ENCODE peak calls at places on chromosomes 16 and 17, in ten cellular contexts. One of them, this sample, is unnamed.
A peak's percentile ranks its signal among the peaks of the same experiment; 100 is the strongest.

GRCh38 chr17:10620823-10621222 is 36.3 kb downstream of the MYH3 start:
- DNase-seq in activated T-helper 1 cell treated with Interleukin-2 at 50 U/mL for 16 hours: no peak
- DNase-seq in stimulated activated CD8-positive, alpha-beta memory T cell treated with anti-CD3 and anti-CD28 coated beads, Interleukin-12 subunit alpha, Interleukin-12 subunit beta, amount 100 ng/mL, for 4 hours: no peak
- DNase-seq in A673: no peak
- DNase-seq in NCI-H2171 treated with DMSO at 0.1 percent for 48 hours: no peak
- DNase-seq in putamen: no peak
- DNase-seq in ACHN: peak; percentile 49
- DNase-seq in EL: no peak
- DNase-seq in cardiac muscle cell: no peak
- DNase-seq in H54: no peak
- DNase-seq in this sample: no peak

GRCh38 chr16:14026572-14026971 is 44.5 kb upstream of the MRTFB start:
- DNase-seq in A673: no peak
- DNase-seq in EL: no peak
- DNase-seq in activated T-helper 1 cell treated with Interleukin-2 at 50 U/mL for 16 hours: no peak
- DNase-seq in putamen: no peak
- DNase-seq in H54: no peak
- DNase-seq in cardiac muscle cell: no peak
- DNase-seq in stimulated activated CD8-positive, alpha-beta memory T cell treated with anti-CD3 and anti-CD28 coated beads, Interleukin-12 subunit alpha, Interleukin-12 subunit beta, amount 100 ng/mL, for 4 hours: no peak
- DNase-seq in ACHN: no peak
- DNase-seq in NCI-H2171 treated with DMSO at 0.1 percent for 48 hours: no peak
- DNase-seq in this sample: no peak

GRCh38 chr17:9028632-9029570 is 7.6 kb downstream of the NTN1 start:
- DNase-seq in ACHN: no peak
- DNase-seq in NCI-H2171 treated with DMSO at 0.1 percent for 48 hours: no peak
- DNase-seq in putamen: no peak
- DNase-seq in cardiac muscle cell: no peak
- DNase-seq in A673: no peak
- DNase-seq in activated T-helper 1 cell treated with Interleukin-2 at 50 U/mL for 16 hours: no peak
- DNase-seq in stimulated activated CD8-positive, alpha-beta memory T cell treated with anti-CD3 and anti-CD28 coated beads, Interleukin-12 subunit alpha, Interleukin-12 subunit beta, amount 100 ng/mL, for 4 hours: no peak
- DNase-seq in EL: no peak
- DNase-seq in H54: no peak
- DNase-seq in this sample: no peak

GRCh38 chr17:10463402-10463801 is 6.0 kb downstream of the MYH4 start:
- DNase-seq in putamen: no peak
- DNase-seq in cardiac muscle cell: no peak
- DNase-seq in EL: no peak
- DNase-seq in stimulated activated CD8-positive, alpha-beta memory T cell treated with anti-CD3 and anti-CD28 coated beads, Interleukin-12 subunit alpha, Interleukin-12 subunit beta, amount 100 ng/mL, for 4 hours: no peak
- DNase-seq in H54: no peak
- DNase-seq in A673: peak; percentile 5
- DNase-seq in ACHN: no peak
- DNase-seq in activated T-helper 1 cell treated with Interleukin-2 at 50 U/mL for 16 hours: no peak
- DNase-seq in NCI-H2171 treated with DMSO at 0.1 percent for 48 hours: no peak
- DNase-seq in this sample: no peak

GRCh38 chr17:38958756-38959155 is 8.4 kb downstream of the FBXO47 start:
- DNase-seq in ACHN: no peak
- DNase-seq in activated T-helper 1 cell treated with Interleukin-2 at 50 U/mL for 16 hours: no peak
- DNase-seq in H54: no peak
- DNase-seq in EL: peak; percentile 79
- DNase-seq in putamen: no peak
- DNase-seq in stimulated activated CD8-positive, alpha-beta memory T cell treated with anti-CD3 and anti-CD28 coated beads, Interleukin-12 subunit alpha, Interleukin-12 subunit beta, amount 100 ng/mL, for 4 hours: no peak
- DNase-seq in A673: no peak
- DNase-seq in NCI-H2171 treated with DMSO at 0.1 percent for 48 hours: no peak
- DNase-seq in cardiac muscle cell: peak; percentile 19
- DNase-seq in this sample: no peak

GRCh38 chr17:83012873-83013778 is 66.3 kb upstream of the METRNL start:
- DNase-seq in ACHN: no peak
- DNase-seq in putamen: no peak
- DNase-seq in EL: peak; percentile 91
- DNase-seq in activated T-helper 1 cell treated with Interleukin-2 at 50 U/mL for 16 hours: no peak
- DNase-seq in NCI-H2171 treated with DMSO at 0.1 percent for 48 hours: no peak
- DNase-seq in cardiac muscle cell: peak; percentile 57
- DNase-seq in A673: no peak
- DNase-seq in stimulated activated CD8-positive, alpha-beta memory T cell treated with anti-CD3 and anti-CD28 coated beads, Interleukin-12 subunit alpha, Interleukin-12 subunit beta, amount 100 ng/mL, for 4 hours: no peak
- DNase-seq in H54: peak; percentile 40
- DNase-seq in this sample: no peak

GRCh38 chr17:28527181-28527681 is 21.1 kb downstream of the FOXN1 start:
- DNase-seq in ACHN: no peak
- DNase-seq in putamen: no peak
- DNase-seq in A673: no peak
- DNase-seq in EL: no peak
- DNase-seq in cardiac muscle cell: no peak
- DNase-seq in stimulated activated CD8-positive, alpha-beta memory T cell treated with anti-CD3 and anti-CD28 coated beads, Interleukin-12 subunit alpha, Interleukin-12 subunit beta, amount 100 ng/mL, for 4 hours: no peak
- DNase-seq in activated T-helper 1 cell treated with Interleukin-2 at 50 U/mL for 16 hours: no peak
- DNase-seq in NCI-H2171 treated with DMSO at 0.1 percent for 48 hours: no peak
- DNase-seq in H54: no peak
- DNase-seq in this sample: no peak

GRCh38 chr16:50316848-50317630 is 50.7 kb downstream of the ADCY7 start:
- DNase-seq in stimulated activated CD8-positive, alpha-beta memory T cell treated with anti-CD3 and anti-CD28 coated beads, Interleukin-12 subunit alpha, Interleukin-12 subunit beta, amount 100 ng/mL, for 4 hours: no peak
- DNase-seq in NCI-H2171 treated with DMSO at 0.1 percent for 48 hours: no peak
- DNase-seq in A673: no peak
- DNase-seq in EL: no peak
- DNase-seq in activated T-helper 1 cell treated with Interleukin-2 at 50 U/mL for 16 hours: no peak
- DNase-seq in cardiac muscle cell: no peak
- DNase-seq in H54: no peak
- DNase-seq in putamen: no peak
- DNase-seq in ACHN: no peak
- DNase-seq in this sample: no peak

GRCh38 chr17:58325976-58326468 is 2.6 kb downstream of the TSPOAP1 start:
- DNase-seq in putamen: no peak
- DNase-seq in NCI-H2171 treated with DMSO at 0.1 percent for 48 hours: no peak
- DNase-seq in A673: no peak
- DNase-seq in H54: peak; percentile 78
- DNase-seq in EL: no peak
- DNase-seq in cardiac muscle cell: no peak
- DNase-seq in activated T-helper 1 cell treated with Interleukin-2 at 50 U/mL for 16 hours: no peak
- DNase-seq in ACHN: no peak
- DNase-seq in stimulated activated CD8-positive, alpha-beta memory T cell treated with anti-CD3 and anti-CD28 coated beads, Interleukin-12 subunit alpha, Interleukin-12 subunit beta, amount 100 ng/mL, for 4 hours: no peak
- DNase-seq in this sample: no peak

GRCh38 chr17:57655564-57655963 is 89.5 kb downstream of the CCDC182 start:
- DNase-seq in NCI-H2171 treated with DMSO at 0.1 percent for 48 hours: no peak
- DNase-seq in stimulated activated CD8-positive, alpha-beta memory T cell treated with anti-CD3 and anti-CD28 coated beads, Interleukin-12 subunit alpha, Interleukin-12 subunit beta, amount 100 ng/mL, for 4 hours: no peak
- DNase-seq in EL: no peak
- DNase-seq in A673: no peak
- DNase-seq in activated T-helper 1 cell treated with Interleukin-2 at 50 U/mL for 16 hours: no peak
- DNase-seq in putamen: no peak
- DNase-seq in ACHN: no peak
- DNase-seq in H54: no peak
- DNase-seq in cardiac muscle cell: no peak
- DNase-seq in this sample: no peak

GRCh38 chr17:14833201-14833773 is 431.8 kb downstream of the PMP22 start:
- DNase-seq in cardiac muscle cell: peak; percentile 69
- DNase-seq in A673: no peak
- DNase-seq in ACHN: no peak
- DNase-seq in H54: no peak
- DNase-seq in NCI-H2171 treated with DMSO at 0.1 percent for 48 hours: no peak
- DNase-seq in putamen: no peak
- DNase-seq in activated T-helper 1 cell treated with Interleukin-2 at 50 U/mL for 16 hours: no peak
- DNase-seq in stimulated activated CD8-positive, alpha-beta memory T cell treated with anti-CD3 and anti-CD28 coated beads, Interleukin-12 subunit alpha, Interleukin-12 subunit beta, amount 100 ng/mL, for 4 hours: no peak
- DNase-seq in EL: peak; percentile 88
- DNase-seq in this sample: no peak

GRCh38 chr17:40224707-40225092 is 5.6 kb downstream of the WIPF2 start:
- DNase-seq in EL: no peak
- DNase-seq in stimulated activated CD8-positive, alpha-beta memory T cell treated with anti-CD3 and anti-CD28 coated beads, Interleukin-12 subunit alpha, Interleukin-12 subunit beta, amount 100 ng/mL, for 4 hours: no peak
- DNase-seq in putamen: peak; percentile 80
- DNase-seq in NCI-H2171 treated with DMSO at 0.1 percent for 48 hours: no peak
- DNase-seq in ACHN: no peak
- DNase-seq in cardiac muscle cell: peak; percentile 83
- DNase-seq in A673: no peak
- DNase-seq in activated T-helper 1 cell treated with Interleukin-2 at 50 U/mL for 16 hours: no peak
- DNase-seq in H54: no peak
- DNase-seq in this sample: no peak

GRCh38 chr17:22277595-22277994 is 585.3 kb downstream of the KCNJ18 start:
- DNase-seq in stimulated activated CD8-positive, alpha-beta memory T cell treated with anti-CD3 and anti-CD28 coated beads, Interleukin-12 subunit alpha, Interleukin-12 subunit beta, amount 100 ng/mL, for 4 hours: no peak
- DNase-seq in EL: no peak
- DNase-seq in activated T-helper 1 cell treated with Interleukin-2 at 50 U/mL for 16 hours: no peak
- DNase-seq in A673: no peak
- DNase-seq in ACHN: no peak
- DNase-seq in putamen: no peak
- DNase-seq in NCI-H2171 treated with DMSO at 0.1 percent for 48 hours: no peak
- DNase-seq in H54: no peak
- DNase-seq in cardiac muscle cell: no peak
- DNase-seq in this sample: no peak

GRCh38 chr16:69709456-69710084 is 16.8 kb downstream of the NQO1 start:
- DNase-seq in cardiac muscle cell: peak; percentile 81
- DNase-seq in activated T-helper 1 cell treated with Interleukin-2 at 50 U/mL for 16 hours: no peak
- DNase-seq in NCI-H2171 treated with DMSO at 0.1 percent for 48 hours: peak; percentile 75
- DNase-seq in putamen: peak; percentile 77
- DNase-seq in H54: peak; percentile 28
- DNase-seq in stimulated activated CD8-positive, alpha-beta memory T cell treated with anti-CD3 and anti-CD28 coated beads, Interleukin-12 subunit alpha, Interleukin-12 subunit beta, amount 100 ng/mL, for 4 hours: no peak
- DNase-seq in ACHN: peak; percentile 82
- DNase-seq in EL: peak; percentile 68
- DNase-seq in A673: peak; percentile 81
- DNase-seq in this sample: no peak

GRCh38 chr16:51875834-51876725 is 670.9 kb downstream of the TOX3 start:
- DNase-seq in ACHN: no peak
- DNase-seq in A673: no peak
- DNase-seq in NCI-H2171 treated with DMSO at 0.1 percent for 48 hours: no peak
- DNase-seq in H54: no peak
- DNase-seq in stimulated activated CD8-positive, alpha-beta memory T cell treated with anti-CD3 and anti-CD28 coated beads, Interleukin-12 subunit alpha, Interleukin-12 subunit beta, amount 100 ng/mL, for 4 hours: no peak
- DNase-seq in putamen: no peak
- DNase-seq in cardiac muscle cell: no peak
- DNase-seq in EL: no peak
- DNase-seq in activated T-helper 1 cell treated with Interleukin-2 at 50 U/mL for 16 hours: no peak
- DNase-seq in this sample: no peak

GRCh38 chr16:79607587-79607986 is 7.0 kb upstream of the MAF start:
- DNase-seq in activated T-helper 1 cell treated with Interleukin-2 at 50 U/mL for 16 hours: no peak
- DNase-seq in A673: no peak
- DNase-seq in putamen: no peak
- DNase-seq in stimulated activated CD8-positive, alpha-beta memory T cell treated with anti-CD3 and anti-CD28 coated beads, Interleukin-12 subunit alpha, Interleukin-12 subunit beta, amount 100 ng/mL, for 4 hours: no peak
- DNase-seq in EL: no peak
- DNase-seq in ACHN: peak; percentile 14
- DNase-seq in cardiac muscle cell: peak; percentile 53
- DNase-seq in H54: no peak
- DNase-seq in NCI-H2171 treated with DMSO at 0.1 percent for 48 hours: no peak
- DNase-seq in this sample: no peak